ENCODE peak calls at places on chromosome 4, in six cellular contexts. F, U, M, V, W and Y are unnamed samples.

GRCh38 chr4:48109413-48110263 is 24.4 kb downstream of the TXK start:
- DNase-seq in F (peak), U (no peak), M (no peak), V (no peak), W (peak), Y (peak)

GRCh38 chr4:157992948-157993839 is 179.6 kb downstream of the GASK1B start:
- DNase-seq in F (no peak), U (no peak), M (no peak), V (no peak), W (no peak), Y (no peak)

GRCh38 chr4:102319594-102319993 is 25.7 kb downstream of the SLC39A8 start:
- DNase-seq in F (no peak), U (peak), M (peak), V (no peak), W (no peak), Y (no peak)

GRCh38 chr4:138110815-138111214 is 131.3 kb downstream of the SLC7A11 start:
- DNase-seq in F (peak), U (no peak), M (no peak), V (no peak), W (no peak), Y (no peak)

GRCh38 chr4:2058264-2059033 is 678 bp upstream of the NAT8L start:
- DNase-seq in F (no peak), U (no peak), M (peak), V (no peak), W (no peak), Y (peak)

GRCh38 chr4:185721190-185721948 is 90.6 kb downstream of the SORBS2 start:
- DNase-seq in F (no peak), U (no peak), M (no peak), V (no peak), W (no peak), Y (peak)

GRCh38 chr4:28062562-28062961 is 1201.9 kb downstream of the STIM2 start:
- DNase-seq in F (no peak), U (no peak), M (no peak), V (no peak), W (no peak), Y (no peak)

GRCh38 chr4:65724973-65725372 is 54.7 kb upstream of the EPHA5 start:
- DNase-seq in F (no peak), U (no peak), M (no peak), V (no peak), W (no peak), Y (no peak)

DNA sequence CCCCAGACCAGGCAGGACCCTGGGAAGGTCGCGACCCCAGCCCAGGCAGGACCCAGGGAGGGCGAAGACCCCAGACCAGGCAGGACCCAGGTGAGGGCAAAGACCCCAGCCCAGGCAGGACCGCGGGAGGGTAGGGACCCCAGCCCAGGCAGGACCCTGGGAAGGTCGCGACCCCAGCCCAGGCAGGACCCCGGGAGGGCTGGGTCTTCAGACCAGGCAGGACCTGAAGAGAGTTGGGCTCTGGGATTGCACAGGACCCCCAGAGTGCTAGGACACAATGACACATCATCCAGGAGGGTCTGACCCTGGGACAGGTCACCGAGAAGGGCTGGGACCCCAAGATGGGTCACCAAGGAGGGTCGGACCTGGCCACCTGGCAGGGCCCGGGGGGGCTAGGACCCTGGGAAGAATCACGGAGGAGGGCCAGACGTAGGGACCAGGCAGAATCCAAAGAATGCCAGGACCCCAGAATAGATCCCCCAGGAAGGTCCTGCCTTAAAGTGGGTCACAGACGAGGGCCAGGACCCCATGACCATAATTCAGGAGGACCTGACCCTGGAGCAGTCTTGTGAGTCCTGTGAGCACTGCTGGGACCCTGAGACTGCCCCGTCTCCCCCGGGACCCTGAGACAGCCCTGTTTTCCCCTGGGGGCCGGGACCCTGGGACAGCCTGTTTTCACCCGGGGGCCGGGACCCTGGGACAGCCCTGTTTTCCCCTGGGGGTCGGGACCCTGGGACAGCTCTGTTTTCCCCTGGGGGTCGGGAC is 1.4 kb downstream of the PCGF3 start:
- DNase-seq in F (no peak), U (no peak), M (no peak), V (no peak), W (no peak), Y (no peak)
- H4K91ac ChIP-seq in F (no peak), U (no peak), M (no peak), V (no peak), W (no peak), Y (no peak)

GRCh38 chr4:110211770-110212061 is 13.3 kb upstream of the ELOVL6 start:
- DNase-seq in F (no peak), U (no peak), M (no peak), V (no peak), W (no peak), Y (no peak)

GRCh38 chr4:110211007-110211769 is 12.8 kb upstream of the ELOVL6 start:
- DNase-seq in F (peak), U (no peak), M (no peak), V (no peak), W (peak), Y (peak)

DNA sequence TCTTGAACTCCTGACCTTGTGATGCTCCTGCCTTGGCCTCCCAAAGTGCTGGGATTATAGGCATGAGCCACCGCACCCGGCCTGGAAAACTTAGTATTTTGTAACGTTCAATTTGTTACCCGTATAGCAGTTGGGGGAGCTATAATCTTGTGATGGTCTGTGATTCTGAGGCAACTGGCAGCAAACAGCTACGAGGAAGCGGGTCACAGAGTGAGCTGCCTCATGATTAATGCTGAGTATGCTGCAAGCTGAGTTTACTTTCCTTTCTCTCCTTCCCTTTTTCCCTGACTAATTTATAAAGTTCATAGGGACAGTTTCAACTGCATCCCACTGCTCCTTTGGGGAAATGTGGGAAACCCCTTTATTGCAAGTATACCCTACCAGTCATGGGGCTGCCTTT is 17.7 kb upstream of the ELOVL6 start:
- DNase-seq in F (peak), U (no peak), M (no peak), V (no peak), W (no peak), Y (no peak)
- H4K91ac ChIP-seq in F (no peak), U (no peak), M (no peak), V (no peak), W (no peak), Y (no peak)

DNA sequence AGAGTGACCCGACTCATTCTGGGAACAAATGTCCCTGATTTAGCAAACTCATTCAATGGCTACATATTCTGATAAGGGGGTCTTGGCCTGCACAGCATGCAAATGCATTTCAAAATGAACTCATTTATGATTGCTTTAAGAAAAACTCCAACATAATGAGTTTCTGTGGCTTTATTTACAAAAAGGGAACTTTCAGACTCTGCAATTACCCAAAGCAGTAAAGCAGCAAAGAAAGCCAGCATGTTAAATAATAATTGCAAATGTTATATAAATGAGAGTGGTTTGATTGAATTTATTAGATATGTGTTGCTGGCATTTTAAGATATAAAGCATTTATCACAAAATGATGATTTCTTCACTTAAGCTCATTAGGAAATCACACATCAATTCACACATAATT is 295.7 kb downstream of the FBXW7 start:
- DNase-seq in F (no peak), U (no peak), M (no peak), V (no peak), W (no peak), Y (no peak)
- H4K91ac ChIP-seq in F (no peak), U (no peak), M (no peak), V (no peak), W (no peak), Y (no peak)

GRCh38 chr4:56147371-56147770 is 198.6 kb downstream of the CEP135 start:
- DNase-seq in F (peak), U (no peak), M (no peak), V (no peak), W (no peak), Y (peak)

GRCh38 chr4:56142088-56142487 is 193.3 kb downstream of the CEP135 start:
- DNase-seq in F (no peak), U (no peak), M (no peak), V (no peak), W (no peak), Y (no peak)

GRCh38 chr4:56149601-56150000 is 200.9 kb downstream of the CEP135 start:
- DNase-seq in F (peak), U (no peak), M (no peak), V (no peak), W (peak), Y (peak)

GRCh38 chr4:56148428-56148827 is 199.7 kb downstream of the CEP135 start:
- DNase-seq in F (no peak), U (no peak), M (no peak), V (no peak), W (no peak), Y (no peak)

GRCh38 chr4:56146956-56147355 is 198.2 kb downstream of the CEP135 start:
- DNase-seq in F (no peak), U (no peak), M (no peak), V (no peak), W (no peak), Y (no peak)
- H4K91ac ChIP-seq in F (no peak), U (no peak), M (no peak), V (no peak), W (no peak), Y (no peak)

DNA sequence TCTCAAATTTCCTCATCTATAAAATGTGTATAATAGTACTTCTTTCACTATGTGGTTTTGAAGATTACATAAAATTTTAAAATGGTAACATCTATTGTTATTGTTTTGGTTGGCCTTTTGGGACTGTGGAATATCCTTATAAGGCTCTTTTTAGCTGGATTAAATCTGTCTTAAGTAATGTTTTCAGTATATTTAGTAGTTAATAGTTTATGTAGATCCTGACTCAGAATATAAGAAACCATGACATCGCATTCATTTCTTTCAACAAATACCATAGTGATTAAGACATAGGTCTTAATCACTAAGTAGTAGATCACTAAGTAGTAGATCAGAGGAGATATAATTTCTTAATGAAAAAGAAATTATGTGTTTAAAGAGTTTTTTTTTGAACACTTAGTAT is 48.5 kb downstream of the MRPL1 start:
- DNase-seq in F (peak), U (no peak), M (no peak), V (no peak), W (no peak), Y (no peak)
- H4K91ac ChIP-seq in F (no peak), U (no peak), M (no peak), V (no peak), W (no peak), Y (no peak)

GRCh38 chr4:113675731-113676707 is 85.5 kb downstream of the CAMK2D start:
- DNase-seq in F (peak), U (no peak), M (no peak), V (no peak), W (no peak), Y (peak)

GRCh38 chr4:113674251-113674650 is 87.3 kb downstream of the CAMK2D start:
- DNase-seq in F (no peak), U (no peak), M (no peak), V (no peak), W (no peak), Y (no peak)

GRCh38 chr4:113678651-113679050 is 82.9 kb downstream of the CAMK2D start:
- DNase-seq in F (peak), U (no peak), M (no peak), V (no peak), W (no peak), Y (no peak)

GRCh38 chr4:113674733-113675132 is 86.8 kb downstream of the CAMK2D start:
- DNase-seq in F (no peak), U (no peak), M (no peak), V (no peak), W (no peak), Y (no peak)

DNA sequence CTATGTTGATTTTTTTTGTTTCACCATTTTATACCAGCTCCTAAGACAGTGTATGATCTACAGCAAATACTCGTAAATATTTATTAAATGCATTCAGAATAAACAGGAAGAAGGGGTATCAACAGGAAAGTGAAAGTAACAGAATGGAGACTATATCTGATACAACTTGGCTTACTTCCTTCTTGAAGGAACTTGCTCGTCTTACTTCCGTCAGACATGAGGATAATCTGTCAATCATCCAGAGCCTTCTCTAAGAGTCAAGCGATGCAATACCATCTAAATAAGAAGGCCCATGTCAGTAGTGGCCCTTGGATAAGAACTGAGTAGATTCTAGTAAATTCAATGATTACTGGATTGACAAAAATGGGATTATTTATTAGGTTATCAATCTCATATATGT is 84.2 kb downstream of the CAMK2D start:
- DNase-seq in F (no peak), U (no peak), M (no peak), V (no peak), W (no peak), Y (no peak)
- H4K91ac ChIP-seq in F (no peak), U (no peak), M (no peak), V (no peak), W (no peak), Y (no peak)

DNA sequence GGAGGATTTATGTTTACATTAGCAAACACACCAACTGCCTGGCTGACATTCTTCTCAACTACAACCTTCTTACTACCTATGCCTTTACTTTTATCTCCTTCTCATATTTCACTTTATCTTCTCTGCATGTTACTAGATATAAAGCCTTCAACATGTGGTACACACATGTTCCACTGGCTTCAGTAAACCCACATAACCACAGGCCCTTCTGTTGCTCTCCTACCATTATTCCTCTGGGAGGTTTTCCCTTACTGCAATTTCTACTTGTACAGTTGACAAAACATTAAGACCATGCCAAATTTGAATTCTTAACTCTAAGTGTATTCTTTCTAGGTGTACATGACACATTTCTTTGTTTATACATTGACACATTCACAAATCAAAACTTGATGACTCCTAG is 133.1 kb downstream of the ARAP2 start:
- DNase-seq in F (peak), U (no peak), M (no peak), V (no peak), W (no peak), Y (no peak)
- H4K91ac ChIP-seq in F (no peak), U (no peak), M (no peak), V (no peak), W (no peak), Y (no peak)